ENCODE peak calls at places on chromosomes 3 and 15, in eight cellular contexts. N is RWPE2; X is CD8-positive, alpha-beta T cell; R is fibroblast of lung; Z is hepatocyte; L is lower lobe of right lung; Y is BE2C; K is A549. I is an unnamed sample.

GRCh38 chr3:143363276-143363675 is 243.7 kb downstream of the CHST2 start:
- DNase-seq in N (no peak), X (no peak), R (peak; percentile 25), Z (no peak), L (no peak), Y (no peak), K (no peak), I (no peak)

GRCh38 chr3:105173972-105174371 is 192.7 kb upstream of the ALCAM start:
- DNase-seq in N (no peak), X (no peak), R (no peak), Z (no peak), L (no peak), Y (peak; percentile 52), K (no peak), I (no peak)

GRCh38 chr15:57122080-57122845 is 203.8 kb downstream of the TCF12 start:
- DNase-seq in N (no peak), X (no peak), R (no peak), Z (no peak), L (no peak), Y (no peak), K (no peak), I (no peak)

GRCh38 chr3:140086642-140087041 is 151.7 kb downstream of the CLSTN2 start:
- DNase-seq in N (no peak), X (no peak), R (no peak), Z (no peak), L (no peak), Y (no peak), K (no peak), I (no peak)

GRCh38 chr3:156246939-156247725 is 126.8 kb downstream of the KCNAB1 start:
- DNase-seq in N (no peak), X (no peak), R (no peak), Z (no peak), L (no peak), Y (no peak), K (no peak), I (no peak)

GRCh38 chr3:46845397-46845859 is 17.8 kb downstream of the MYL3 start:
- DNase-seq in N (peak; percentile 60), X (no peak), R (peak; percentile 72), Z (peak; percentile 82), L (peak; percentile 85), Y (peak; percentile 66), K (no peak), I (peak; percentile 90)

GRCh38 chr3:188299713-188300112 is 145.8 kb downstream of the LPP start:
- DNase-seq in N (no peak), X (no peak), R (no peak), Z (no peak), L (no peak), Y (no peak), K (no peak), I (no peak)

GRCh38 chr15:57496946-57497944 is 94.5 kb upstream of the MYZAP start:
- DNase-seq in N (no peak), X (no peak), R (no peak), Z (peak; percentile 68), L (peak; percentile 49), Y (peak; percentile 28), K (peak; percentile 16), I (no peak)

GRCh38 chr3:94784274-94784673 is 721.4 kb downstream of the NSUN3 start:
- DNase-seq in N (no peak), X (no peak), R (no peak), Z (no peak), L (no peak), Y (no peak), K (no peak), I (no peak)

GRCh38 chr15:68389936-68390790 is 41.8 kb downstream of the ITGA11 start:
- DNase-seq in N (peak; percentile 74), X (no peak), R (peak; percentile 28), Z (no peak), L (no peak), Y (peak; percentile 20), K (no peak), I (peak; percentile 36)

GRCh38 chr15:72850833-72851232 is 67.3 kb upstream of the ADPGK start:
- DNase-seq in N (peak; percentile 4), X (no peak), R (no peak), Z (no peak), L (no peak), Y (no peak), K (no peak), I (no peak)

GRCh38 chr15:73002509-73002908 is 49.8 kb upstream of the NEO1 start:
- DNase-seq in N (no peak), X (no peak), R (peak; percentile 55), Z (no peak), L (no peak), Y (no peak), K (no peak), I (no peak)

GRCh38 chr3:95134693-95135375 is 1072.0 kb downstream of the NSUN3 start:
- DNase-seq in N (no peak), X (no peak), R (no peak), Z (no peak), L (no peak), Y (no peak), K (no peak), I (no peak)

DNA sequence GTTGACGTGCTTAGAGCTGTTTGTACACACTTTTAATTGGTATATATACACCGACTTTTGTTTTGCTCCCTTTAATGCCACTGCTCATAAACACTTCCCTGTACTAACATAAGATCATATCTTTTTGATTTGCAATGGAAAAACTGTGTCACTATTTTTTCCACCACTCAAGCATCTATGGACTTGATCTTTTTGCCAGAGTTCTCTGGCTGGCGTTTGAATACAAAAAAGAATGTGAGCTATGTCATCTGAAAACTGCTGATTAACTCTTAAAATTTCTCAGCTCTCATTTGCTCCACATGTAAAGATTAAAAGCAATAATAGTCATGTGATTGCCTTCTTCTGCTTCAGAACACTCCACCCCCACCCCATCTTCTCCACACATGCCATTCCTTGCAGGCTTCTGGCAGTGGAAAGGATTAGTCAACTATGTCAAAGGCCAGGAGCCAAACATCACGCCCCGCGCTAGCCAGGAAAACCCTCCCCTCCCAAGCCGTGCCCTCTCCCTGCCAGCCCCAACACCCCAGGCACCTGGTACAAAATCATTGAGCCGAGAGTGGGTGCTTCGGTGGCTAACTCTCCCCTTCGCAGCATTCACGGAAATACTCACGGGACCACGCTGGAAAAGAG is 123.4 kb upstream of the MEF2A start:
- DNase-seq in N (peak; percentile 86), X (no peak), R (peak; percentile 97), Z (peak; percentile 80), L (no peak), Y (peak; percentile 1), K (peak; percentile 43), I (peak; percentile 70)
- H3K4me1 ChIP-seq in N (peaks cover 13% of the 10 kb centered on the region), X (peaks cover 84% of the 10 kb centered on the region), R (peaks cover 14% of the 10 kb centered on the region), Z (peaks cover 16% of the 10 kb centered on the region), L (peaks cover 43% of the 10 kb centered on the region), Y (no peaks in the 10 kb centered on the region), K (peaks cover 17% of the 10 kb centered on the region), I (peaks cover 28% of the 10 kb centered on the region)

GRCh38 chr15:77619883-77620282 is 12.8 kb downstream of the LINGO1 start:
- DNase-seq in N (no peak), X (no peak), R (no peak), Z (no peak), L (no peak), Y (no peak), K (no peak), I (no peak)

GRCh38 chr15:77616072-77616471 is 16.6 kb downstream of the LINGO1 start:
- DNase-seq in N (no peak), X (no peak), R (no peak), Z (no peak), L (no peak), Y (no peak), K (no peak), I (no peak)

GRCh38 chr15:77615472-77615871 is 17.2 kb downstream of the LINGO1 start:
- DNase-seq in N (no peak), X (no peak), R (no peak), Z (no peak), L (no peak), Y (no peak), K (no peak), I (no peak)

GRCh38 chr15:77620297-77620696 is 12.4 kb downstream of the LINGO1 start:
- DNase-seq in N (no peak), X (no peak), R (no peak), Z (no peak), L (no peak), Y (no peak), K (no peak), I (no peak)

GRCh38 chr15:77617507-77618285 is 15.0 kb downstream of the LINGO1 start:
- DNase-seq in N (no peak), X (no peak), R (no peak), Z (peak; percentile 53), L (no peak), Y (no peak), K (peak; percentile 69), I (no peak)
- TF ChIP-seq CTCF in N (peak; percentile 45), X (no peak), R (peak; percentile 33), Z (peak; percentile 33), L (no peak), Y (peak; percentile 57), K (peak; percentile 52), I (peak; percentile 21)

GRCh38 chr3:165642761-165643432 is 194.3 kb downstream of the BCHE start:
- DNase-seq in N (no peak), X (no peak), R (peak; percentile 98), Z (peak; percentile 82), L (no peak), Y (peak; percentile 57), K (peak; percentile 87), I (no peak)

GRCh38 chr3:165645191-165645590 is 192.0 kb downstream of the BCHE start:
- DNase-seq in N (no peak), X (no peak), R (no peak), Z (no peak), L (no peak), Y (no peak), K (no peak), I (no peak)

GRCh38 chr3:165644331-165644730 is 192.9 kb downstream of the BCHE start:
- DNase-seq in N (no peak), X (no peak), R (no peak), Z (no peak), L (no peak), Y (no peak), K (no peak), I (no peak)

GRCh38 chr3:165641569-165642310 is 195.5 kb downstream of the BCHE start:
- DNase-seq in N (no peak), X (no peak), R (no peak), Z (no peak), L (no peak), Y (no peak), K (no peak), I (no peak)

GRCh38 chr3:165643433-165643824 is 193.8 kb downstream of the BCHE start:
- DNase-seq in N (no peak), X (no peak), R (peak; percentile 53), Z (no peak), L (no peak), Y (no peak), K (peak; percentile 5), I (no peak)
- H3K4me1 ChIP-seq in N (peaks cover 20% of the 10 kb centered on the region), X (no peaks in the 10 kb centered on the region), R (peaks cover 4% of the 10 kb centered on the region), Z (no peaks in the 10 kb centered on the region), L (peaks cover 11% of the 10 kb centered on the region), Y (peaks cover 26% of the 10 kb centered on the region), K (peaks cover 12% of the 10 kb centered on the region), I (no peaks in the 10 kb centered on the region)

DNA sequence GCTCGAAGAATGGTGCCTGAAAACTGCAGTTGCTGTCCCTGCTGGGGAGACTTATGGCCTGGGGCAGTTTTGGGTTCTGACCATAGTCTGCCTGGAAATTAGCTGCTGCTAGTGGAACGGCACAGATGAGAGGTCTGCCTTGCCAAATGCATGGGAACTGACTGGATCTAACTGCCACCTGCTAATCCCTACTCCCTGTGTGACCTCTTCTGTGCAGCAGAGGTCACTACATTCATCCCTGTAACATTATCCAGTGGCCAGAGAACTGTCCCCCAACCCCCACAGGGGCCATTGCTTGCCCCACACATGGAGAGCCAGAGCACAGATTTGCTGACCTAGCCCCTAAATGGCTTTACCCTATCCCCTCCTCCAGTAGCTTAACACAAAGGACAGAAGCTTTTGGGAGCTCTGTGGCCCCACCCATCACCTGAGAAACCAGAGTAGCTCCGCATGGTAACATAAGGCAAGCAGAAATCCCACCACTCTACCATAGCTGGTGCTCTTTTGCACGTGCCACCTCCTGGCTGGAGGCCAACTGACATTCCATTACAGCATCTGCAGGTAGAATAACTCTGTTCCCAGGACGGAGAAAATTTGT is 840.0 kb downstream of the EPHA3 start:
- DNase-seq in N (no peak), X (no peak), R (no peak), Z (no peak), L (no peak), Y (no peak), K (no peak), I (no peak)
- TF ChIP-seq CTCF in N (no peak), X (no peak), R (no peak), Z (no peak), L (no peak), Y (no peak), K (no peak), I (no peak)

I was measured in upper lobe of right lung.